ENCODE peak calls at places on chromosomes 2 and 18, in four cellular contexts. S, G, F and X are unnamed samples.
A peak's percentile ranks its signal among the peaks of the same experiment; 100 is the strongest.

GRCh38 chr2:56448999-56449431 is 265.2 kb downstream of the CCDC85A start:
- DNase-seq in S (no peak), F (no peak), G (peak; percentile 80), X (peak; percentile 75)

GRCh38 chr2:48248251-48248933 is 281.6 kb upstream of the STON1 start:
- DNase-seq in S (peak; percentile 64), F (no peak), G (no peak), X (no peak)

GRCh38 chr2:120863661-120864320 is 128.1 kb downstream of the GLI2 start:
- DNase-seq in S (peak; percentile 47), F (peak; percentile 59), G (no peak), X (no peak)

GRCh38 chr18:23234619-23235018 is 99.3 kb downstream of the CABLES1 start:
- DNase-seq in G (no peak), S (no peak), F (no peak), X (no peak)

GRCh38 chr2:176188218-176188968 is at the start of gene HOXD1:
- DNase-seq in G (peak; percentile 87), S (peak; percentile 92), F (peak; percentile 49), X (peak; percentile 36)

GRCh38 chr2:54573532-54573915 is 117.4 kb downstream of the SPTBN1 start:
- DNase-seq in F (no peak), S (no peak), G (no peak), X (no peak)

GRCh38 chr2:62192811-62193210 is 3.1 kb upstream of the B3GNT2 start:
- DNase-seq in G (no peak), F (no peak), S (no peak), X (no peak)

GRCh38 chr2:100554788-100555407 is 7.9 kb upstream of the PDCL3 start:
- DNase-seq in S (no peak), F (no peak), G (no peak), X (no peak)

GRCh38 chr2:241432824-241433448 is 75.4 kb downstream of the STK25 start:
- DNase-seq in S (no peak), G (no peak), F (no peak), X (no peak)

GRCh38 chr2:85431787-85432186 is 13.3 kb downstream of the SH2D6 start:
- DNase-seq in S (no peak), G (no peak), F (no peak), X (no peak)

GRCh38 chr2:75800456-75800855 is 89.7 kb upstream of the GCFC2 start:
- DNase-seq in G (no peak), F (no peak), S (no peak), X (no peak)

GRCh38 chr2:88669371-88670214 is 21.9 kb upstream of the RPIA start:
- DNase-seq in F (peak; percentile 28), S (peak; percentile 71), G (peak; percentile 31), X (peak; percentile 9)

GRCh38 chr2:201127128-201127521 is 11.2 kb downstream of the CFLAR start:
- DNase-seq in S (no peak), F (no peak), G (peak; percentile 58), X (no peak)

GRCh38 chr2:129396980-129397599 is 582.4 kb upstream of the RAB6C start:
- DNase-seq in S (peak; percentile 82), G (no peak), F (peak; percentile 28), X (peak; percentile 61)

GRCh38 chr18:51391731-51392130 is 194.2 kb upstream of the MEX3C start:
- DNase-seq in G (no peak), F (no peak), S (no peak), X (no peak)

GRCh38 chr2:161418715-161419337 is 2.7 kb downstream of the TBR1 start:
- DNase-seq in F (no peak), S (peak; percentile 87), G (peak; percentile 29), X (no peak)

GRCh38 chr2:196233033-196233807 is 61.8 kb upstream of the STK17B start:
- DNase-seq in F (peak; percentile 43), G (peak; percentile 48), S (no peak), X (peak; percentile 80)

GRCh38 chr2:149587220-149587949 is at the start of gene MMADHC:
- DNase-seq in S (peak; percentile 98), F (peak; percentile 96), G (peak; percentile 96), X (peak; percentile 95)

GRCh38 chr18:63319383-63320040 is at the start of gene BCL2:
- DNase-seq in S (peak; percentile 71), F (peak; percentile 29), G (peak; percentile 50), X (peak; percentile 26)
- H3K4me1 ChIP-seq in S (peaks cover 4% of the 10 kb centered on the region), F (peaks cover 4% of the 10 kb centered on the region), G (peaks cover 3% of the 10 kb centered on the region), X (no peaks in the 10 kb centered on the region)

GRCh38 chr2:83572400-83572799 is 886.7 kb downstream of the SUCLG1 start:
- DNase-seq in S (no peak), F (no peak), G (no peak), X (no peak)
- H3K9me3 ChIP-seq in S (no peaks in the 10 kb centered on the region), F (no peaks in the 10 kb centered on the region), G (no peaks in the 10 kb centered on the region), X (no peaks in the 10 kb centered on the region)

GRCh38 chr2:172038121-172038520 is 38.4 kb downstream of the METAP1D start:
- DNase-seq in S (no peak), F (no peak), G (no peak), X (no peak)
- H3K27ac ChIP-seq in S (no peak overlapping the region), F (no peak overlapping the region), G (no peak overlapping the region), X (no peak overlapping the region)

GRCh38 chr2:70331012-70331411 is 29.1 kb upstream of the FAM136A start:
- DNase-seq in S (no peak), F (no peak), G (no peak), X (no peak)
- H3K4me1 ChIP-seq in S (no peaks in the 10 kb centered on the region), F (no peaks in the 10 kb centered on the region), G (no peaks in the 10 kb centered on the region), X (no peaks in the 10 kb centered on the region)

GRCh38 chr2:35591886-35592285 is 763.7 kb upstream of the CRIM1 start:
- DNase-seq in S (no peak), G (no peak), F (no peak), X (no peak)
- H3K9me3 ChIP-seq in S (peaks cover 85% of the 10 kb centered on the region), G (no peaks in the 10 kb centered on the region), F (no peaks in the 10 kb centered on the region), X (no peaks in the 10 kb centered on the region)

GRCh38 chr2:43454791-43455190 is 141.0 kb downstream of the THADA start:
- DNase-seq in S (no peak), F (no peak), G (no peak), X (no peak)
- H3K27ac ChIP-seq in S (no peak overlapping the region), F (no peak overlapping the region), G (no peak overlapping the region), X (no peak overlapping the region)

GRCh38 chr2:18118703-18119102 is 240.2 kb downstream of the KCNS3 start:
- DNase-seq in G (no peak), F (no peak), S (no peak), X (no peak)
- H3K4me1 ChIP-seq in G (no peaks in the 10 kb centered on the region), F (no peaks in the 10 kb centered on the region), S (no peaks in the 10 kb centered on the region), X (no peaks in the 10 kb centered on the region)